ENCODE peak calls at places on chromosomes 6 and 20, in six cellular contexts. One of them, this sample, is unnamed.

GRCh38 chr20:57482796-57483195 is 42.1 kb downstream of the CTCFL start:
- DNase-seq in AG10803: no peak
- DNase-seq in SJSA1: no peak
- DNase-seq in HEK293T: no peak
- DNase-seq in OCI-LY7: no peak
- DNase-seq in LoVo: no peak
- DNase-seq in this sample: no peak

GRCh38 chr6:100228437-100229424 is 234.7 kb upstream of the MCHR2 start:
- DNase-seq in SJSA1: peak; percentile 77
- DNase-seq in LoVo: peak; percentile 73
- DNase-seq in AG10803: peak; percentile 46
- DNase-seq in OCI-LY7: peak; percentile 76
- DNase-seq in HEK293T: peak; percentile 76
- DNase-seq in this sample: peak; percentile 41

GRCh38 chr6:11890209-11890608 is 111.6 kb upstream of the ADTRP start:
- DNase-seq in SJSA1: no peak
- DNase-seq in OCI-LY7: no peak
- DNase-seq in LoVo: no peak
- DNase-seq in HEK293T: no peak
- DNase-seq in AG10803: no peak
- DNase-seq in this sample: no peak

GRCh38 chr6:114096553-114097172 is 125.7 kb upstream of the HDAC2 start:
- DNase-seq in OCI-LY7: peak; percentile 49
- DNase-seq in SJSA1: peak; percentile 44
- DNase-seq in LoVo: peak; percentile 50
- DNase-seq in AG10803: peak; percentile 34
- DNase-seq in HEK293T: peak; percentile 35
- DNase-seq in this sample: no peak

GRCh38 chr6:157302761-157303160 is 20.6 kb downstream of the TMEM242 start:
- DNase-seq in LoVo: no peak
- DNase-seq in AG10803: no peak
- DNase-seq in OCI-LY7: no peak
- DNase-seq in HEK293T: no peak
- DNase-seq in SJSA1: no peak
- DNase-seq in this sample: no peak

GRCh38 chr6:157774153-157775135 is 48.6 kb upstream of the SNX9 start:
- DNase-seq in OCI-LY7: no peak
- DNase-seq in AG10803: no peak
- DNase-seq in SJSA1: no peak
- DNase-seq in HEK293T: peak; percentile 64
- DNase-seq in LoVo: no peak
- DNase-seq in this sample: no peak

GRCh38 chr6:89270951-89271721 is 44.0 kb downstream of the GABRR2 start:
- DNase-seq in OCI-LY7: peak; percentile 60
- DNase-seq in AG10803: no peak
- DNase-seq in SJSA1: no peak
- DNase-seq in LoVo: no peak
- DNase-seq in HEK293T: no peak
- DNase-seq in this sample: no peak

GRCh38 chr20:14401479-14402138 is 64.2 kb upstream of the FLRT3 start:
- DNase-seq in SJSA1: no peak
- DNase-seq in OCI-LY7: no peak
- DNase-seq in AG10803: no peak
- DNase-seq in HEK293T: no peak
- DNase-seq in LoVo: no peak
- DNase-seq in this sample: no peak

GRCh38 chr6:99022039-99022609 is 74.4 kb upstream of the FBXL4 start:
- DNase-seq in LoVo: no peak
- DNase-seq in SJSA1: no peak
- DNase-seq in HEK293T: no peak
- DNase-seq in AG10803: no peak
- DNase-seq in OCI-LY7: no peak
- DNase-seq in this sample: no peak

GRCh38 chr6:26338810-26339209 is 26.2 kb upstream of the BTN3A2 start:
- DNase-seq in LoVo: no peak
- DNase-seq in AG10803: no peak
- DNase-seq in HEK293T: no peak
- DNase-seq in SJSA1: peak; percentile 57
- DNase-seq in OCI-LY7: no peak
- DNase-seq in this sample: no peak

GRCh38 chr6:127207591-127208120 is 59.0 kb upstream of the RNF146 start:
- DNase-seq in OCI-LY7: no peak
- DNase-seq in AG10803: peak; percentile 67
- DNase-seq in SJSA1: no peak
- DNase-seq in LoVo: no peak
- DNase-seq in HEK293T: no peak
- DNase-seq in this sample: no peak

GRCh38 chr6:133895573-133896343 is 6.8 kb downstream of the TCF21 start:
- DNase-seq in OCI-LY7: no peak
- DNase-seq in HEK293T: no peak
- DNase-seq in LoVo: peak; percentile 20
- DNase-seq in SJSA1: no peak
- DNase-seq in AG10803: peak; percentile 38
- DNase-seq in this sample: no peak

GRCh38 chr6:67331304-67331703 is 1303.8 kb upstream of the ADGRB3 start:
- DNase-seq in LoVo: no peak
- DNase-seq in AG10803: no peak
- DNase-seq in OCI-LY7: no peak
- DNase-seq in SJSA1: no peak
- DNase-seq in HEK293T: no peak
- DNase-seq in this sample: no peak

GRCh38 chr20:23622839-23623343 is 14.9 kb downstream of the CST3 start:
- DNase-seq in SJSA1: peak; percentile 91
- DNase-seq in HEK293T: no peak
- DNase-seq in AG10803: peak; percentile 91
- DNase-seq in OCI-LY7: no peak
- DNase-seq in LoVo: peak; percentile 74
- DNase-seq in this sample: peak; percentile 69

GRCh38 chr20:56373942-56374341 is 15.2 kb downstream of the FAM210B start:
- DNase-seq in SJSA1: no peak
- DNase-seq in OCI-LY7: no peak
- DNase-seq in LoVo: no peak
- DNase-seq in HEK293T: no peak
- DNase-seq in AG10803: peak; percentile 99
- DNase-seq in this sample: peak; percentile 47

GRCh38 chr20:46199198-46199597 is 81.1 kb downstream of the CD40 start:
- DNase-seq in LoVo: no peak
- DNase-seq in OCI-LY7: no peak
- DNase-seq in HEK293T: no peak
- DNase-seq in AG10803: no peak
- DNase-seq in SJSA1: no peak
- DNase-seq in this sample: no peak

GRCh38 chr6:163415620-163416379 is 1.3 kb downstream of the QKI start:
- DNase-seq in HEK293T: peak; percentile 49
- DNase-seq in SJSA1: peak; percentile 63
- DNase-seq in LoVo: no peak
- DNase-seq in AG10803: peak; percentile 60
- DNase-seq in OCI-LY7: peak; percentile 68
- DNase-seq in this sample: no peak

This sample was measured in H54.